ENCODE peak calls at places on chromosome 1, in five cellular contexts. B, G, V, C and W are unnamed samples.
A peak's percentile ranks its signal among the peaks of the same experiment; 100 is the strongest.

GRCh38 chr1:157025856-157026255 is 19.7 kb downstream of the ARHGEF11 start:
- DNase-seq in G (no peak), C (no peak), V (no peak), B (peak; percentile 43), W (no peak)

GRCh38 chr1:10943991-10944730 is 68.3 kb upstream of the TARDBP start:
- DNase-seq in B (no peak), G (no peak), C (no peak), V (no peak), W (no peak)

GRCh38 chr1:202961220-202961880 is 3.2 kb upstream of the ADIPOR1 start:
- DNase-seq in G (no peak), V (no peak), C (no peak), B (no peak), W (no peak)

GRCh38 chr1:1085911-1086841 is 12.1 kb upstream of the RNF223 start:
- DNase-seq in C (no peak), G (no peak), V (no peak), B (no peak), W (no peak)

GRCh38 chr1:211551628-211552465 is 27.1 kb downstream of the SLC30A1 start:
- DNase-seq in G (no peak), V (no peak), B (peak; percentile 79), C (no peak), W (no peak)

GRCh38 chr1:59557549-59557885 is 257.2 kb upstream of the HOOK1 start:
- DNase-seq in B (no peak), V (no peak), C (peak; percentile 52), G (no peak), W (no peak)

GRCh38 chr1:70706381-70707173 is 295.5 kb downstream of the CTH start:
- DNase-seq in V (peak; percentile 64), B (no peak), G (no peak), C (peak; percentile 39), W (peak; percentile 9)

GRCh38 chr1:212611000-212611636 is 2.6 kb downstream of the ATF3 start:
- DNase-seq in C (no peak), B (no peak), V (no peak), G (no peak), W (no peak)

GRCh38 chr1:12480748-12481362 is 137.2 kb downstream of the DHRS3 start:
- DNase-seq in C (peak; percentile 79), G (no peak), B (peak; percentile 96), V (no peak), W (no peak)

GRCh38 chr1:236083650-236084385 is 18.9 kb upstream of the NID1 start:
- DNase-seq in B (peak; percentile 53), G (no peak), V (no peak), C (peak; percentile 61), W (no peak)

GRCh38 chr1:44811234-44811633 is 2.9 kb downstream of the BTBD19 start:
- DNase-seq in V (no peak), B (no peak), C (no peak), G (no peak), W (no peak)

GRCh38 chr1:69888657-69889056 is 316.7 kb downstream of the LRRC40 start:
- DNase-seq in C (no peak), G (no peak), V (no peak), B (no peak), W (no peak)

GRCh38 chr1:94095112-94095637 is 25.8 kb downstream of the ABCA4 start:
- DNase-seq in V (no peak), B (peak; percentile 95), G (no peak), C (no peak), W (no peak)

GRCh38 chr1:106584663-106585062 is 471.8 kb upstream of the PRMT6 start:
- DNase-seq in V (no peak), B (no peak), C (no peak), G (no peak), W (no peak)

GRCh38 chr1:154689063-154689462 is 81.1 kb upstream of the ADAR start:
- DNase-seq in B (no peak), C (no peak), V (no peak), G (no peak), W (no peak)

GRCh38 chr1:5959087-5959486 is 33.1 kb downstream of the NPHP4 start:
- DNase-seq in C (no peak), B (no peak), V (no peak), G (no peak), W (no peak)

GRCh38 chr1:222301653-222302052 is 246.3 kb downstream of the HHIPL2 start:
- DNase-seq in C (no peak), G (no peak), B (peak; percentile 56), V (no peak), W (no peak)

GRCh38 chr1:245963649-245964048 is 543.4 kb downstream of the SMYD3 start:
- DNase-seq in V (no peak), B (no peak), G (no peak), C (no peak), W (no peak)

GRCh38 chr1:95653598-95653997 is 419.6 kb downstream of the RWDD3 start:
- DNase-seq in B (no peak), C (peak; percentile 6), V (no peak), G (no peak), W (no peak)

GRCh38 chr1:147664206-147664605 is 6.1 kb downstream of the ACP6 start:
- DNase-seq in B (peak; percentile 64), C (no peak), G (no peak), V (no peak), W (no peak)

GRCh38 chr1:180269848-180270766 is 40.0 kb downstream of the LHX4 start:
- DNase-seq in G (peak; percentile 63), B (no peak), C (peak; percentile 73), V (peak; percentile 67), W (no peak)

GRCh38 chr1:211741799-211742198 is 66.4 kb upstream of the NEK2 start:
- DNase-seq in V (no peak), C (no peak), G (no peak), B (no peak), W (no peak)

GRCh38 chr1:234926252-234926573 is 202.4 kb downstream of the TOMM20 start:
- DNase-seq in V (peak; percentile 22), G (no peak), C (no peak), B (no peak), W (no peak)

GRCh38 chr1:234927968-234928635 is 200.5 kb downstream of the TOMM20 start:
- DNase-seq in B (no peak), V (no peak), G (no peak), C (no peak), W (no peak)

GRCh38 chr1:234926574-234927311 is 201.9 kb downstream of the TOMM20 start:
- DNase-seq in C (no peak), G (no peak), V (peak; percentile 18), B (no peak), W (no peak)

GRCh38 chr1:234928642-234929041 is 200.0 kb downstream of the TOMM20 start:
- DNase-seq in B (no peak), G (no peak), C (no peak), V (no peak), W (no peak)

DNA sequence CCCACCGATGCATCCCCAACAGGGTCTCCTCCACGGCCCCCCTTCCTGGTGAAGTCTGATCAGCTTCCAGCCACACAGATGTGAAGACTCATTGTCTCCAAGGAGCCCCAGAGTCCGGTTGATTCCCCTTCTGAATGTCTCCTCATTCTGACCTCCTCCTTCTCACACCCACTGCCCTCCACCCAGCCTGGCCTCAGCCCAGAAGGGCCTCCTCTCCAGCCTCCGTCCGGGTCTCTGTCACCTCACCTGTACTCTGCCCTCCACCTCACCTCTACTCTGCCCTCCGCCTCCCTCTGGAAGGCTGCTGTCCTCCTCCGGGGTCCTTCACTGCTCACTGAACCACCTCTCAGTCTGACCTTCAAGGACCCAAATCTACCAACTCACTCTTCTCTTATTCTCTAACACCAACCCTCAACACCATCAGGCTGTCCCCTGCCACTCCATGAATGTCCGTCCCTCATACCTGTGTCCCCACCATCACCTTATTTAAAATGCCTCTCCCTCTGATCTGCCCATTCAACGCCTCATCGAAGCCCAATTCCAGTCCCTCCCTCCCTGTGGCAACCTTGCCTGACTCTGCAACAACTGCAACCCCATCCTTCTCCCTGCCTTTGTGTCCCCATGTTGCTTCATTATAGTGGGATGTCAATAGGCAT is 201.2 kb downstream of the TOMM20 start:
- DNase-seq in B (no peak), C (no peak), G (no peak), V (peak; percentile 14), W (no peak)
- H3K4ac ChIP-seq in B (peak overlapping the region; percentile 74), C (peak overlapping the region; percentile 26), G (peak overlapping the region; percentile 25), V (no peak overlapping the region), W (no peak overlapping the region)

GRCh38 chr1:29121951-29122661 is 1.6 kb downstream of the TMEM200B start:
- DNase-seq in B (peak; percentile 14), V (peak; percentile 87), G (peak; percentile 85), C (peak; percentile 81), W (peak; percentile 46)
- H3K18ac ChIP-seq in B (peak overlapping the region; percentile 37), V (peak overlapping the region; percentile 24), G (peak overlapping the region; percentile 78), C (peak overlapping the region; percentile 92), W (peak overlapping the region; percentile 95)

GRCh38 chr1:164767257-164768044 is 208.5 kb downstream of the PBX1 start:
- DNase-seq in V (no peak), B (peak; percentile 98), C (no peak), G (no peak), W (no peak)
- H3K9ac ChIP-seq in V (no peak overlapping the region), B (peak overlapping the region; percentile 36), C (no peak overlapping the region), G (no peak overlapping the region), W (no peak overlapping the region)

GRCh38 chr1:42990757-42991346 is 32.2 kb upstream of the SLC2A1 start:
- DNase-seq in B (no peak), G (no peak), V (no peak), C (no peak), W (no peak)

GRCh38 chr1:42996384-42996991 is 37.8 kb upstream of the SLC2A1 start:
- DNase-seq in G (no peak), C (no peak), B (no peak), V (no peak), W (no peak)

GRCh38 chr1:42993631-42994121 is 35.0 kb upstream of the SLC2A1 start:
- DNase-seq in V (no peak), C (peak; percentile 81), B (no peak), G (no peak), W (no peak)

GRCh38 chr1:42992043-42992697 is 33.5 kb upstream of the SLC2A1 start:
- DNase-seq in B (no peak), G (no peak), V (no peak), C (no peak), W (no peak)
- H3K4ac ChIP-seq in B (no peak overlapping the region), G (no peak overlapping the region), V (no peak overlapping the region), C (no peak overlapping the region), W (no peak overlapping the region)

GRCh38 chr1:20847619-20848080 is 60.5 kb upstream of the HP1BP3 start:
- DNase-seq in B (peak; percentile 72), V (no peak), G (no peak), C (no peak), W (no peak)
- H3K18ac ChIP-seq in B (no peak overlapping the region), V (no peak overlapping the region), G (no peak overlapping the region), C (no peak overlapping the region), W (no peak overlapping the region)

GRCh38 chr1:116751626-116752025 is 2.6 kb upstream of the CD2 start:
- DNase-seq in G (no peak), C (no peak), B (no peak), V (no peak), W (no peak)
- H3K9ac ChIP-seq in G (no peak overlapping the region), C (no peak overlapping the region), B (no peak overlapping the region), V (no peak overlapping the region), W (no peak overlapping the region)

DNA sequence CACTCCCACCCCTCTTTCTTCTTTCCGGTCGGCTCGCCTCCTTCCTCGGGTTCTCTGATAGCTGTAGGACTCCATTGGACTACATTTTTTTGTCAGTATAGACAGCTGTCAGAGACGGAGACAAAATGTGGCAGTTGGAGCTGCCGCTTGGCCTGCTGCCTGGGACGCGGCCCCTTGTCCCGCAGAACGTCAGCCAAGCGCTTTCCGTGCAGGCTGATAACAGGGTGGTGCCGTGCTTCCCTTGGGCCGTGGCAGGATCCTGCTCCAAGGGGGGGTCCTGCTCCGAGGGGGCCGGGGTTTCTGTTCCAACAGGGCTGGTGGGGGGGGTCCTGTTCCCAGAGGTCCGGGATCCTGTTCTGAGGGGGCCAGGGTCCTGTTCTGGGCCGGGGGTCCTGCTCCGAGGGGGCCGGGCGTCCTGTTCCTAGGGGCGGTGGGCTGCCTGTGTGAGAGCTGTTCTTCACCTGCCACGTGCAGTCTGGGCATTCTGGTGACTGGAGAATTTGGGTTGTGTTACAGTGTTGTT is 4.9 kb downstream of the SKI start:
- DNase-seq in B (no peak), V (peak; percentile 26), C (no peak), G (no peak), W (no peak)
- H3K4ac ChIP-seq in B (peak overlapping the region; percentile 20), V (no peak overlapping the region), C (no peak overlapping the region), G (no peak overlapping the region), W (no peak overlapping the region)